ENCODE peak calls at places on chromosomes 11 and 22, in nine cellular contexts. J, T, F, D, K, W, A, R and C are unnamed samples.

GRCh38 chr11:75507571-75507970 is 18.2 kb downstream of the GDPD5 start:
- DNase-seq in J (no peak), T (no peak), F (no peak), D (no peak), K (no peak), W (no peak), A (no peak), R (no peak), C (no peak)

GRCh38 chr22:24142241-24142640 is 39.0 kb upstream of the SUSD2 start:
- DNase-seq in J (no peak), T (no peak), F (no peak), D (no peak), K (no peak), W (no peak), A (no peak), R (no peak), C (no peak)

GRCh38 chr11:131281316-131281715 is 89.1 kb upstream of the NTM start:
- DNase-seq in J (no peak), T (no peak), F (no peak), D (no peak), K (no peak), W (no peak), A (no peak), R (no peak), C (no peak)

GRCh38 chr11:121553806-121554205 is 101.0 kb upstream of the SORL1-AS1 start:
- DNase-seq in J (peak; percentile 99), T (no peak), F (no peak), D (peak; percentile 22), K (peak; percentile 75), W (no peak), A (no peak), R (no peak), C (no peak)

GRCh38 chr11:10051868-10052586 is 242.0 kb downstream of the SBF2 start:
- DNase-seq in J (no peak), T (peak; percentile 26), F (no peak), D (peak; percentile 22), K (no peak), W (no peak), A (no peak), R (no peak), C (no peak)

GRCh38 chr11:13183094-13183825 is 94.3 kb upstream of the BMAL1 start:
- DNase-seq in J (peak; percentile 32), T (peak; percentile 61), F (no peak), D (peak; percentile 79), K (no peak), W (no peak), A (no peak), R (peak; percentile 52), C (peak; percentile 47)

GRCh38 chr22:25829237-25829636 is 87.2 kb downstream of the MYO18B start:
- DNase-seq in J (no peak), T (no peak), F (no peak), D (no peak), K (no peak), W (no peak), A (no peak), R (no peak), C (no peak)

GRCh38 chr11:70097783-70098182 is 19.7 kb downstream of the ANO1 start:
- DNase-seq in J (no peak), T (no peak), F (no peak), D (no peak), K (no peak), W (no peak), A (no peak), R (no peak), C (no peak)

GRCh38 chr11:117819096-117820040 is 5.2 kb downstream of the FXYD2 start:
- DNase-seq in J (peak; percentile 81), T (peak; percentile 84), F (peak; percentile 54), D (peak; percentile 85), K (peak; percentile 67), W (no peak), A (no peak), R (peak; percentile 86), C (peak; percentile 76)

GRCh38 chr11:124748481-124749338 is 3.3 kb downstream of the VSIG2 start:
- DNase-seq in J (no peak), T (no peak), F (no peak), D (no peak), K (no peak), W (no peak), A (no peak), R (no peak), C (no peak)

GRCh38 chr11:2916114-2916891 is 12.9 kb downstream of the PHLDA2 start:
- DNase-seq in J (no peak), T (no peak), F (no peak), D (no peak), K (no peak), W (no peak), A (no peak), R (no peak), C (no peak)

GRCh38 chr11:114399490-114399889 is 821 bp downstream of the C11orf71 start:
- DNase-seq in J (peak; percentile 64), T (no peak), F (no peak), D (no peak), K (no peak), W (no peak), A (no peak), R (no peak), C (no peak)

GRCh38 chr11:88313441-88313840 is 24.1 kb downstream of the CTSC start:
- DNase-seq in J (no peak), T (no peak), F (no peak), D (no peak), K (no peak), W (no peak), A (no peak), R (no peak), C (no peak)

GRCh38 chr11:2797741-2798361 is 87.7 kb downstream of the CDKN1C start:
- DNase-seq in J (no peak), T (no peak), F (peak; percentile 9), D (no peak), K (peak; percentile 37), W (no peak), A (no peak), R (no peak), C (peak; percentile 34)

GRCh38 chr11:78381867-78382266 is 35.8 kb downstream of the GAB2 start:
- DNase-seq in J (peak; percentile 22), T (no peak), F (no peak), D (no peak), K (no peak), W (no peak), A (no peak), R (no peak), C (no peak)

GRCh38 chr11:112004389-112004788 is 20.8 kb upstream of the DLAT start:
- DNase-seq in J (no peak), T (no peak), F (no peak), D (no peak), K (no peak), W (no peak), A (no peak), R (no peak), C (no peak)

GRCh38 chr11:111996129-111996528 is 29.1 kb upstream of the DLAT start:
- DNase-seq in J (no peak), T (no peak), F (no peak), D (no peak), K (no peak), W (no peak), A (no peak), R (no peak), C (no peak)

GRCh38 chr11:112002491-112003216 is 22.6 kb upstream of the DLAT start:
- DNase-seq in J (no peak), T (no peak), F (no peak), D (no peak), K (no peak), W (no peak), A (no peak), R (no peak), C (no peak)

GRCh38 chr11:111999111-111999510 is 26.1 kb upstream of the DLAT start:
- DNase-seq in J (no peak), T (no peak), F (no peak), D (no peak), K (no peak), W (no peak), A (no peak), R (no peak), C (no peak)

DNA sequence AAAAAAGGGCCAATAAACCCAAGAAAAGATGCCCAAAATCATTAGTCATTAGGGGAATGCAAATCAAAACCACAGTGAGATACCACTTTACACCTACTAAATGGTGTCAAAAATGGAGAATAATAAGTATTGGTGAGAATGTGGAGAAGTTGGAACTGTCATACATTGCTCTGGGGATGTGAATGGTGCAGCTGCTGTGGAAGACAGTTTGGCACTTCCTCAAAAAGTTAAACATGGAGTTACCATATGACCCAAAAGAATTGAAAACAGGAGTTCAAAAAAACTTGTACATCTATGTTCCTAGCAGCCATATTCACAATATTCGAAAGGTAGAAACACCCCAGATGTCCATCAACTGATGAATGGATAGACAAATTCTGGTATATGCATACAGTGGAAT is 24.5 kb upstream of the DLAT start:
- DNase-seq in J (no peak), T (no peak), F (no peak), D (no peak), K (no peak), W (no peak), A (no peak), R (no peak), C (no peak)
- H3K4me3 ChIP-seq in J (no peak overlapping the region), T (no peak overlapping the region), F (no peak overlapping the region), D (no peak overlapping the region), K (no peak overlapping the region), W (no peak overlapping the region), A (no peak overlapping the region), R (no peak overlapping the region), C (no peak overlapping the region)

DNA sequence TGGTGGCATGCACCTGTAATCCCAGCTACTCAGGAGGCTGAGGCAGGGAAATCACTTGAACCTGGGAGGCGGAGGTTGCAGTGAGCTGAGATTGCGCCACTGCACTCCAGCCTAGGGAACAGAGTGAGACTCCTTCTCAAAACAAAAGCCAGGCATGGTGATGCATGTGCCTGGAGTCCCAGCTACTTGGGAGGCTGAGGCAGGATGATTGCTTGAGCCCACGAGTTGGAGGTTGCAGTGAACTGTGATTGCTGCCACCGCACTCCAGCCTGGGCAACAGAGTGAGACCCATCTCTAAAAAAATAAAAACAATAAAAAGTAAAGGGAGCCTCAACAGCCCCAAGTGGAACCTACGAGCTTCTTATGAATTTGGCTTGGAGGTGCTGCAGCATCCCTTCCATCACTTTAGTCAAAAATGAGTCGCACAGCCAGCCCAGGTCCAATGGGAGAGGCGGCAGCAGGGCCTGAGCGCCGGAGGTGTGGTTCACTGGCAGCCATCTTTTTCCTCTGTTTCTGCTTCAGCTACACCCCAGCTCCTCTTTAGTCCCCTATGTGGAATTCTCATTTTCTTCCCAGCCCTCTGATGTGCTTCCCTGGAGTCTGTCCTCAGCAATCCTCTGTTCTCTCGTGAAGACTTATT is 29.2 kb upstream of the GCAT start:
- DNase-seq in J (no peak), T (no peak), F (no peak), D (no peak), K (no peak), W (no peak), A (no peak), R (no peak), C (no peak)
- H3K4me1 ChIP-seq in J (no peaks in the 10 kb centered on the region), T (peaks cover 31% of the 10 kb centered on the region), F (peaks cover 10% of the 10 kb centered on the region), D (no peaks in the 10 kb centered on the region), K (no peaks in the 10 kb centered on the region), W (no peaks in the 10 kb centered on the region), A (peaks cover 4% of the 10 kb centered on the region), R (peaks cover 15% of the 10 kb centered on the region), C (peaks cover 7% of the 10 kb centered on the region)

GRCh38 chr11:118933486-118933885 is 7.8 kb upstream of the BCL9L start:
- DNase-seq in J (no peak), T (no peak), F (peak; percentile 49), D (peak; percentile 29), K (no peak), W (no peak), A (peak; percentile 46), R (peak; percentile 13), C (no peak)
- H3K27ac ChIP-seq in J (no peak overlapping the region), T (no peak overlapping the region), F (peak overlapping the region; percentile 78), D (peak overlapping the region; percentile 77), K (no peak overlapping the region), W (no peak overlapping the region), A (peak overlapping the region; percentile 81), R (no peak overlapping the region), C (no peak overlapping the region)

GRCh38 chr11:86551693-86552092 is 120.7 kb downstream of the ME3 start:
- DNase-seq in J (no peak), T (no peak), F (no peak), D (no peak), K (no peak), W (no peak), A (no peak), R (no peak), C (no peak)
- H3K4me3 ChIP-seq in J (no peak overlapping the region), T (no peak overlapping the region), F (no peak overlapping the region), D (no peak overlapping the region), K (no peak overlapping the region), W (no peak overlapping the region), A (no peak overlapping the region), R (peak overlapping the region; percentile 13), C (no peak overlapping the region)